ENCODE peak calls at places on chromosome 3, in eight cellular contexts. C is coronary artery, M is thoracic aorta, G is IMR-90, V is A673, A is heart right ventricle, Z is tibial nerve, W is heart left ventricle. D is an unnamed sample.

GRCh38 chr3:4139462-4140140 is 163.6 kb upstream of the SETMAR start:
- DNase-seq in C (no peak), M (no peak), G (no peak), V (no peak), A (no peak), Z (no peak), W (no peak), D (no peak)

GRCh38 chr3:42600958-42601675 is 631 bp downstream of the NKTR start:
- DNase-seq in C (peak), M (peak), G (peak), V (peak), A (no peak), Z (peak), W (peak), D (no peak)

GRCh38 chr3:56917740-56918568 is 116.2 kb upstream of the ARHGEF3 start:
- DNase-seq in C (no peak), M (no peak), G (no peak), V (no peak), A (no peak), Z (no peak), W (no peak), D (no peak)

GRCh38 chr3:66153961-66154923 is 66.6 kb upstream of the SLC25A26 start:
- DNase-seq in C (no peak), M (no peak), G (peak), V (no peak), A (peak), Z (no peak), W (no peak), D (no peak)

GRCh38 chr3:30578479-30578878 is 27.9 kb upstream of the TGFBR2 start:
- DNase-seq in C (no peak), M (peak), G (peak), V (no peak), A (no peak), Z (no peak), W (peak), D (no peak)

GRCh38 chr3:117439812-117440211 is 730.2 kb downstream of the TUSC7 start:
- DNase-seq in C (no peak), M (no peak), G (peak), V (peak), A (no peak), Z (no peak), W (no peak), D (no peak)

GRCh38 chr3:28124882-28125281 is 116.5 kb upstream of the CMC1 start:
- DNase-seq in C (no peak), M (no peak), G (no peak), V (no peak), A (no peak), Z (no peak), W (no peak), D (no peak)

GRCh38 chr3:114880078-114880477 is 267.0 kb downstream of the ZBTB20 start:
- DNase-seq in C (no peak), M (no peak), G (peak), V (no peak), A (no peak), Z (no peak), W (no peak), D (peak)

GRCh38 chr3:152257246-152258074 is 11.3 kb upstream of the MBNL1 start:
- DNase-seq in C (no peak), M (no peak), G (peak), V (no peak), A (no peak), Z (no peak), W (no peak), D (no peak)

GRCh38 chr3:165463546-165463945 is 267.4 kb upstream of the SLITRK3 start:
- DNase-seq in C (no peak), M (no peak), G (peak), V (no peak), A (no peak), Z (no peak), W (no peak), D (no peak)

GRCh38 chr3:4947028-4947427 is 32.2 kb upstream of the BHLHE40 start:
- DNase-seq in C (no peak), M (no peak), G (no peak), V (no peak), A (no peak), Z (no peak), W (no peak), D (no peak)

GRCh38 chr3:33461097-33461496 is 20.9 kb upstream of the UBP1 start:
- DNase-seq in C (no peak), M (no peak), G (no peak), V (no peak), A (no peak), Z (no peak), W (no peak), D (no peak)

GRCh38 chr3:64082917-64083587 is 59.8 kb upstream of the PSMD6 start:
- DNase-seq in C (no peak), M (no peak), G (no peak), V (no peak), A (no peak), Z (no peak), W (no peak), D (no peak)

GRCh38 chr3:9955611-9956352 is 3.6 kb upstream of the PRRT3 start:
- DNase-seq in C (no peak), M (no peak), G (no peak), V (no peak), A (no peak), Z (no peak), W (no peak), D (no peak)

GRCh38 chr3:53724566-53724965 is 121.7 kb downstream of the CHDH start:
- DNase-seq in C (no peak), M (no peak), G (no peak), V (no peak), A (no peak), Z (no peak), W (no peak), D (no peak)

GRCh38 chr3:57018246-57018645 is 42.2 kb upstream of the SPATA12 start:
- DNase-seq in C (no peak), M (no peak), G (no peak), V (no peak), A (no peak), Z (no peak), W (no peak), D (no peak)

GRCh38 chr3:16618721-16619120 is 13.5 kb upstream of the DAZL start:
- DNase-seq in C (no peak), M (no peak), G (peak), V (no peak), A (no peak), Z (no peak), W (no peak), D (no peak)

GRCh38 chr3:53083949-53084309 is 38.1 kb upstream of the SFMBT1 start:
- DNase-seq in C (peak), M (no peak), G (no peak), V (no peak), A (no peak), Z (no peak), W (no peak), D (no peak)

GRCh38 chr3:901953-902778 is 190.7 kb upstream of the CNTN6 start:
- DNase-seq in C (no peak), M (no peak), G (no peak), V (peak), A (no peak), Z (no peak), W (no peak), D (no peak)

GRCh38 chr3:72997421-72997961 is 880 bp downstream of the PPP4R2 start:
- DNase-seq in C (no peak), M (no peak), G (peak), V (peak), A (no peak), Z (no peak), W (no peak), D (no peak)

GRCh38 chr3:195551381-195551978 is 8.4 kb upstream of the PPP1R2 start:
- DNase-seq in C (no peak), M (no peak), G (no peak), V (peak), A (peak), Z (no peak), W (no peak), D (peak)

GRCh38 chr3:192905980-192906678 is 11.5 kb downstream of the MB21D2 start:
- DNase-seq in C (no peak), M (no peak), G (no peak), V (no peak), A (no peak), Z (no peak), W (no peak), D (no peak)

GRCh38 chr3:184771748-184772147 is 40.2 kb upstream of the VPS8 start:
- DNase-seq in C (no peak), M (no peak), G (no peak), V (no peak), A (no peak), Z (no peak), W (no peak), D (peak)

GRCh38 chr3:10303785-10304184 is 11.0 kb upstream of the GHRL start:
- DNase-seq in C (no peak), M (no peak), G (no peak), V (no peak), A (no peak), Z (no peak), W (no peak), D (no peak)

GRCh38 chr3:111810909-111811308 is 48.2 kb upstream of the PHLDB2 start:
- DNase-seq in C (no peak), M (no peak), G (peak), V (peak), A (no peak), Z (no peak), W (no peak), D (no peak)

GRCh38 chr3:183586477-183586876 is 31.0 kb upstream of the KLHL6 start:
- DNase-seq in C (no peak), M (no peak), G (no peak), V (no peak), A (no peak), Z (no peak), W (no peak), D (no peak)

GRCh38 chr3:159989973-159990846 is 1.6 kb downstream of the IL12A start:
- DNase-seq in C (no peak), M (no peak), G (no peak), V (no peak), A (no peak), Z (no peak), W (no peak), D (no peak)

GRCh38 chr3:103082501-103082900 is 647.7 kb downstream of the ZPLD1 start:
- DNase-seq in C (no peak), M (no peak), G (no peak), V (peak), A (no peak), Z (no peak), W (no peak), D (no peak)

GRCh38 chr3:186150234-186150830 is 41.4 kb upstream of the ETV5 start:
- DNase-seq in C (peak), M (no peak), G (no peak), V (no peak), A (no peak), Z (no peak), W (no peak), D (no peak)

GRCh38 chr3:113018461-113019181 is 27.8 kb downstream of the GTPBP8 start:
- DNase-seq in C (no peak), M (no peak), G (peak), V (peak), A (no peak), Z (no peak), W (no peak), D (no peak)

GRCh38 chr3:192106528-192106927 is 620.8 kb downstream of the FGF12 start:
- DNase-seq in C (no peak), M (no peak), G (no peak), V (no peak), A (no peak), Z (no peak), W (no peak), D (no peak)

GRCh38 chr3:159263750-159264561 is 462.1 kb downstream of the MFSD1 start:
- DNase-seq in C (no peak), M (no peak), G (peak), V (peak), A (no peak), Z (no peak), W (no peak), D (no peak)

GRCh38 chr3:99640214-99640851 is 1.9 kb downstream of the COL8A1 start:
- DNase-seq in C (no peak), M (no peak), G (peak), V (no peak), A (no peak), Z (no peak), W (no peak), D (no peak)

GRCh38 chr3:63613561-63613960 is 38.9 kb upstream of the SNTN start:
- DNase-seq in C (no peak), M (no peak), G (peak), V (no peak), A (no peak), Z (no peak), W (no peak), D (no peak)

GRCh38 chr3:32469151-32469874 is 33.3 kb downstream of the CMTM6 start:
- DNase-seq in C (no peak), M (no peak), G (no peak), V (no peak), A (no peak), Z (peak), W (no peak), D (no peak)

GRCh38 chr3:168615489-168616020 is 519.8 kb upstream of the GOLIM4 start:
- DNase-seq in C (no peak), M (no peak), G (no peak), V (no peak), A (no peak), Z (no peak), W (no peak), D (no peak)

GRCh38 chr3:36698314-36698713 is 66.0 kb downstream of the DCLK3 start:
- DNase-seq in C (no peak), M (no peak), G (no peak), V (no peak), A (no peak), Z (no peak), W (no peak), D (no peak)

GRCh38 chr3:51686512-51687215 is 15.6 kb downstream of the TEX264 start:
- DNase-seq in C (no peak), M (no peak), G (peak), V (no peak), A (peak), Z (no peak), W (peak), D (no peak)

GRCh38 chr3:67765575-67765974 is 111.2 kb upstream of the SUCLG2 start:
- DNase-seq in C (no peak), M (no peak), G (peak), V (no peak), A (no peak), Z (no peak), W (no peak), D (no peak)

GRCh38 chr3:193980326-193980725 is 155.6 kb upstream of the HES1 start:
- DNase-seq in C (no peak), M (no peak), G (no peak), V (no peak), A (no peak), Z (no peak), W (no peak), D (no peak)

GRCh38 chr3:193980905-193981304 is 155.0 kb upstream of the HES1 start:
- DNase-seq in C (no peak), M (no peak), G (no peak), V (no peak), A (no peak), Z (no peak), W (no peak), D (no peak)

GRCh38 chr3:193977622-193978021 is 158.3 kb upstream of the HES1 start:
- DNase-seq in C (no peak), M (no peak), G (no peak), V (no peak), A (no peak), Z (no peak), W (no peak), D (no peak)

GRCh38 chr3:193978446-193978845 is 157.5 kb upstream of the HES1 start:
- DNase-seq in C (no peak), M (no peak), G (no peak), V (no peak), A (no peak), Z (no peak), W (no peak), D (no peak)

GRCh38 chr3:193978030-193978429 is 157.9 kb upstream of the HES1 start:
- DNase-seq in C (no peak), M (no peak), G (no peak), V (no peak), A (no peak), Z (no peak), W (no peak), D (no peak)
- TF ChIP-seq CTCF in C (no peak), M (no peak), G (no peak), V (no peak), A (no peak), Z (no peak), W (no peak), D (no peak)

DNA sequence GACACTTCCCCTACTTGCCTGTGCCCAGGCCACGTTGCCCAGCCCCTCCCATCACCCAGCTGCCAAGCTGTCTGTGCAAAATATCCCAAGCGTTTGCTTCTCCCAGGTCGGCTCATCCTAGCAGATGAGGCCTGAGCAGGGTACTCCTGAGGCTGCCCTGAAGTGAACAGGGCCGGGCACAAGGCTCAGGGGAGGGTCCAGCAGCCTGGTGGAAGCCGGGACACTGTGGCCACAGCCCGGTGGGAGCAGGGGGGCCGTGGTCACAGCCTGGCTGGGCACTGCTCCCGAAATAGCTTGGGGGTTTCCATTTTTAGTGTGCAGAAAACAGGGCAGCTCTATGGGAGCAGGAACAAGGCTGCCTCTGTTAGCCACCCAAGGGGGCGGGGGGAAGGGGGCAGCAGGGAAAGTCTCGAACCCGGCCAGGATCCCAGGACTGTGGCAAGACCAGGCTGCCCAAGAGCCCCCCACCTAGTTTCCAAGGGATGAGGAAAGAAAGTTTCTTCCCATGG is 3.4 kb downstream of the PLXNB1 start:
- DNase-seq in C (no peak), M (no peak), G (no peak), V (no peak), A (peak), Z (no peak), W (peak), D (no peak)
- H3K27ac ChIP-seq in C (peak), M (peak), G (no peak), V (no peak), A (peak), Z (peak), W (peak), D (peak)

GRCh38 chr3:58659051-58659675 is 7.4 kb downstream of the FAM3D start:
- DNase-seq in C (no peak), M (no peak), G (peak), V (peak), A (no peak), Z (no peak), W (no peak), D (no peak)
- TF ChIP-seq CTCF in C (no peak), M (no peak), G (peak), V (peak), A (peak), Z (no peak), W (peak), D (no peak)

GRCh38 chr3:104920512-104920911 is 446.2 kb upstream of the ALCAM start:
- DNase-seq in C (no peak), M (no peak), G (no peak), V (no peak), A (no peak), Z (no peak), W (no peak), D (no peak)
- H3K27ac ChIP-seq in C (no peak), M (no peak), G (no peak), V (no peak), A (no peak), Z (no peak), W (no peak), D (no peak)

GRCh38 chr3:119492128-119492527 is 6.2 kb upstream of the TIMMDC1 start:
- DNase-seq in C (no peak), M (no peak), G (no peak), V (no peak), A (no peak), Z (no peak), W (no peak), D (no peak)

GRCh38 chr3:119497824-119498187 is 541 bp upstream of the TIMMDC1 start:
- DNase-seq in C (no peak), M (no peak), G (peak), V (peak), A (no peak), Z (no peak), W (no peak), D (no peak)

GRCh38 chr3:119498188-119498987 is at the start of gene TIMMDC1:
- DNase-seq in C (peak), M (peak), G (peak), V (peak), A (peak), Z (peak), W (peak), D (peak)

GRCh38 chr3:119492810-119493209 is 5.5 kb upstream of the TIMMDC1 start:
- DNase-seq in C (no peak), M (no peak), G (no peak), V (no peak), A (no peak), Z (no peak), W (no peak), D (no peak)

GRCh38 chr3:119494597-119494996 is 3.8 kb upstream of the TIMMDC1 start:
- DNase-seq in C (no peak), M (no peak), G (no peak), V (no peak), A (no peak), Z (no peak), W (no peak), D (no peak)
- TF ChIP-seq CTCF in C (no peak), M (no peak), G (no peak), V (no peak), A (no peak), Z (no peak), W (no peak), D (no peak)

GRCh38 chr3:14410501-14411165 is 8.2 kb downstream of the SLC6A6 start:
- DNase-seq in C (no peak), M (no peak), G (peak), V (peak), A (no peak), Z (no peak), W (peak), D (no peak)
- H3K27ac ChIP-seq in C (no peak), M (peak), G (peak), V (no peak), A (peak), Z (no peak), W (peak), D (no peak)

DNA sequence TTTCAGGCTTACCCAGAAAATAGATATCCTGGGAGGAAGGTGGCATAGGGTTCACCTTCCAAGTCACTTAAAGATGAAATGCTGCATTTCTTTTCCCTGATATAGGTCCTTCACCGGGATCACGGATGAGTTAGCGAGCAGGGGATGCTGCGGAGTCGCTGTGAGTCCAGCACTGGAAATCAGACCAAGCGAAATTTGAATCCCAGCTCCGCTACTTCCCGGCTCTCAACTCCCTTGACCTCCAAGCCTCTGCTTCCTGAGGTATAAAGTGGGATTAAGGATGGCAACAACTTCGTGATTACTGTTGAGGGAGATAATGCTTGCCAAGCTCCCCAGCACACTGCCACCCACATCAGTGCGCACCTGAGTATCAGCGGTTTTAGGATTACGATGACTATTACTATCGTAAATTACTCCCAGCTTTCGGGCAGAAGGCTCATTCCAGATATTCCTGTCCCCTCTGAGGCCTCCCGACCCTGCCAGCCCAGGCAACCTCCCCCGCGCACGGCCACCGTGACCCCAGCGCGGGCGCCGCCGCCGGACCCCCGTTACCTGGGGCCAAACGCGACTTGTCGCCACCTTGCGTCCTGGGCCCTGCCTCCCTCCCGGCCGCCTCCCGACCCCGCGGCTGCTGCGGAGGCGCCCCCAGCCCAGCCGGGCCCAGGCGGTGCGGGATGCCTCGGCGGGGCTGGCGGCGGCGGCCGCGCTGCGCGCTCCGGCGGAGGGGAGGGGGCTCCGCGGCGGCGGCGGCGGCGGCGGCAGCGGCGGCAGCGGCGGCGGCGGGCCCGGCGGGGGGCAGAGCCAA is 542 bp upstream of the GPR27 start:
- DNase-seq in C (no peak), M (no peak), G (no peak), V (no peak), A (no peak), Z (no peak), W (no peak), D (no peak)
- TF ChIP-seq CTCF in C (no peak), M (no peak), G (no peak), V (no peak), A (no peak), Z (no peak), W (no peak), D (no peak)

D was measured in ovary.